ENCODE peak calls at places on chromosomes 2 and 18, in ten cellular contexts. T is fibroblast of mammary gland, I is bronchial epithelial cell, F is pancreas, M is cardiac muscle cell, S is AG04449, J is fibroblast of villous mesenchyme, D is AG04450, U is right lobe of liver, P is endothelial cell. K is an unnamed sample.

GRCh38 chr2:28567076-28567471 is 71.2 kb downstream of the PLB1 start:
- DNase-seq in S (no peak), U (peak), F (no peak), D (no peak), M (no peak), I (no peak), T (no peak), P (no peak), J (no peak), K (no peak)

GRCh38 chr2:195984951-195985726 is 83.5 kb downstream of the DNAH7 start:
- DNase-seq in I (no peak), D (no peak), F (no peak), P (no peak), S (no peak), U (no peak), T (peak), J (no peak), M (no peak), K (no peak)

GRCh38 chr2:239444626-239445625 is 44.1 kb upstream of the HDAC4 start:
- DNase-seq in S (no peak), I (peak), T (peak), M (no peak), P (no peak), F (no peak), J (peak), D (no peak), U (peak), K (peak)

GRCh38 chr2:237143676-237144440 is 58.2 kb downstream of the COPS8 start:
- DNase-seq in M (no peak), I (peak), P (no peak), D (no peak), J (peak), S (no peak), F (no peak), U (no peak), T (peak), K (no peak)

GRCh38 chr2:181788883-181789555 is 102.5 kb upstream of the ITPRID2 start:
- DNase-seq in M (no peak), T (no peak), P (no peak), S (no peak), F (no peak), U (no peak), I (peak), J (no peak), D (no peak), K (no peak)

GRCh38 chr2:85834456-85834855 is 54.3 kb downstream of the ST3GAL5 start:
- DNase-seq in U (no peak), D (no peak), J (no peak), M (no peak), S (no peak), F (no peak), I (no peak), P (no peak), T (peak), K (no peak)

GRCh38 chr18:76363451-76364120 is 131.5 kb downstream of the ZNF516 start:
- DNase-seq in M (no peak), T (peak), P (no peak), I (no peak), U (no peak), S (peak), F (no peak), J (peak), D (peak), K (no peak)

GRCh38 chr2:232196802-232197201 is 181.7 kb upstream of the ALPP start:
- DNase-seq in P (no peak), U (no peak), F (no peak), M (no peak), T (no peak), J (no peak), I (no peak), D (no peak), S (no peak), K (no peak)

GRCh38 chr2:121955313-121956211 is 200.1 kb downstream of the TSN start:
- DNase-seq in F (no peak), D (no peak), U (no peak), T (no peak), S (no peak), M (no peak), I (no peak), J (no peak), P (no peak), K (no peak)

GRCh38 chr2:64485961-64486360 is 32.0 kb downstream of the LGALSL start:
- DNase-seq in S (no peak), F (no peak), U (no peak), D (no peak), I (peak), M (no peak), T (peak), P (no peak), J (peak), K (no peak)

GRCh38 chr18:24009651-24010333 is 4.8 kb upstream of the TTC39C start:
- DNase-seq in M (no peak), I (no peak), J (no peak), T (no peak), D (no peak), F (no peak), P (no peak), S (no peak), U (no peak), K (no peak)

GRCh38 chr2:154710078-154710477 is 11.6 kb downstream of the KCNJ3 start:
- DNase-seq in M (no peak), F (no peak), P (no peak), T (no peak), D (no peak), J (no peak), U (no peak), S (no peak), I (no peak), K (no peak)

DNA sequence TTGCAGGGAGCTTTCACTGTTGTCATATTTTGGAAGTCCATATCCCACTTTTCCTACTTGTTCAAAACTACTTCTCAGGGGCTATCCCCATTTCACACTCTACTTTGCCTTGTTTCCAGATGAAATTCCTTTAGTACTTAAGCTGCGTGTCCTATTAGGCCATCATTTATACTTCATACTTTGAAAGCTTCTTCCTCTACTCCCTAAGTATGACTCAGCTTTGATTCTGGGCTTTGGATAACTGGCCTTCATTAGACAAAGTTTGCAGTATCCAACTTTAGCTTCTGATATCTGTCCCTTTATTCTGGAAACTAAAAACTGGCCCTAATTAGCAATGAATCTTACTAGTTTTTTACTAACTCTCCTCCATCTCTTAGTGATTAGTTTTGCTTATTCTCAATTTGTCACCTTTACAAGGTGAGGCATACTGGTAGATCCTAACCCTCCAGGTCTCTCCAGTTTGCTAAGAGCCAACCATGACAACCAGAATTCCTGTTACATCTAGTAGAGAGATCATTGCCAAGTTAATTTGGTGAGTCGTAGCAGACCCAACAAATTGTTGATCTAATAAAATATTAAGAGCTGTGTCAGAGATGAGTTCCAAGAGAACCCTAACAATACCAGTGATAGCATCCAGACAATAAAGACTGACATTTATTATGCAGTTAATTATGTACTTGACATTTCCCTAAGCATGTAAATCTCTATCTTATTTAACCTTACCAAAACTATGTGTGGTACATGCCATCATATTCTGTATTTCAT is 31.2 kb upstream of the ITGAV start:
- DNase-seq in S (no peak), F (no peak), I (peak), P (no peak), U (no peak), J (peak), T (peak), M (no peak), D (no peak), K (no peak)
- TF ChIP-seq CTCF in S (no peak), F (no peak), I (no peak), P (no peak), U (no peak), J (no peak), T (no peak), M (no peak), D (no peak), K (no peak)

DNA sequence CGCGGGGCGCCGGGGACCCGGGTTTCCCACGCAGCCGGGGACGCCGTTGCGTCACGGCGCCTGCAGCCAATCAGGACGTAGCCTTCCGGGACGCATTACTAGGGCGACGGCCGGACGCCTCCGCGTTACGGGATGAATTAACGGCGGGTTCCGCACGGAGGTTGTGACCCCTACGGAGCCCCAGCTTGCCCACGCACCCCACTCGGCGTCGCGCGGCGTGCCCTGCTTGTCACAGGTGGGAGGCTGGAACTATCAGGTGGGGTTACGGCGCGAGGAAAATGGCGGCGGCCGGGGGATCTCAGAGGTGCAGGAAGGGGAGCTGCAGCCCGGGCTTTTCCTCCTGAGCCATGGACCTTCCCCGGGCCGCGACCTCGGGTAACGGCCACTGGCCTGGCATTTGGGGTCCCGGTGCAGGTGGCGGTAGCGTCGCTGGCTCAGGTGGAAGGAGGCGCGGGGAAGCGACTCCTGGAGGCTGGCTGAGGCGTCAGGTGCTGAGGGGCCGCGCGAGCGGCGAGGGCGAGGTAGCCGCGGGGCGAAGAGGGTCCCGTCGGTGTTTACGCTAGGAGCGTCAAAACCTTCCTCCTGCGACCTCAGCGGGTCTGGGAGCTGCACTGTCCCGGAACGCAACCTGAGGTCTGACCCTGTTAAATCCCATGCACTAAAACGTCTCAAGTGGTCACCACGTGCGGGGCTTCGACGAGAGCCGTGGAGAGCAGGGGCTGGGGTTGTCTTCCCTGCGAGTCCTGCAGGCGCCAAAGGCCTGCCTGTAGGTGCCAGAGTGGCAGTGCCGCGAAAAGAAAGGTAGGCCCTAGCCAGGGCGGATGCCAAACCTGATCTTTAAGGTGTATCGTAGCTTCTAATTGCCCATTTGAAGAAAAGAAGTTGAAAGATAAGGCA is at the start of gene LCLAT1:
- DNase-seq in U (peak), J (peak), T (peak), D (no peak), S (no peak), P (peak), M (peak), I (peak), F (peak), K (peak)
- TF ChIP-seq CTCF in U (no peak), J (peak), T (no peak), D (peak), S (peak), P (no peak), M (no peak), I (peak), F (no peak), K (peak)

GRCh38 chr18:71849407-71849806 is 694.7 kb downstream of the CBLN2 start:
- DNase-seq in F (no peak), S (no peak), J (no peak), P (no peak), D (no peak), M (no peak), U (no peak), I (no peak), T (no peak), K (no peak)
- TF ChIP-seq CTCF in F (no peak), S (no peak), J (no peak), P (no peak), D (no peak), M (no peak), U (no peak), I (no peak), T (no peak), K (no peak)

DNA sequence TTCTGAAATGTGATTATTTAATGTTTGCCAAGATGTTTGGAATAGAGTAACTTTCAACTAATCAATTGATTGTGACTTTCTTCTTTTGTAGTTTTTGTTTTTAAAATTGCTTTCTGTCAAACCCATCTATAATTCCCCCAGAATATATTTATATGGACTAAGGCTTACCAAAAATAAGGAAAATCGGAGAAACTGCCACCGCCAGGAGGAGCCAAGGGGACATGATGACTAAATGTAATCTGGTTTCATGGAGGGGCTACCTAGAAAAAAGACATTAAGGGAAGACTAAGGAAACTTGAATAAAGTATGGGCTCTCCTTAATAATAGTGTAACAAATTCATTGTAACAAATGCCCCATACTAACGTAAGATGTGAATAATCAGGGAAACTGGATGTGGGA is 19.5 kb downstream of the BOLA3 start:
- DNase-seq in U (no peak), M (no peak), D (no peak), P (no peak), S (no peak), J (peak), F (no peak), T (peak), I (no peak), K (no peak)
- TF ChIP-seq CTCF in U (no peak), M (peak), D (peak), P (no peak), S (no peak), J (peak), F (no peak), T (peak), I (no peak), K (peak)

GRCh38 chr18:57970356-57971095 is 73.5 kb upstream of the NEDD4L start:
- DNase-seq in M (no peak), T (peak), F (no peak), I (no peak), J (no peak), D (no peak), P (peak), S (no peak), U (no peak), K (no peak)
- TF ChIP-seq CTCF in M (peak), T (peak), F (no peak), I (peak), J (peak), D (peak), P (peak), S (no peak), U (peak), K (peak)

GRCh38 chr2:176115883-176116813 is at the start of gene HOXD10:
- DNase-seq in I (no peak), S (no peak), U (no peak), P (peak), F (no peak), T (peak), D (no peak), J (peak), M (no peak), K (no peak)
- TF ChIP-seq CTCF in I (no peak), S (peak), U (no peak), P (peak), F (no peak), T (peak), D (no peak), J (no peak), M (no peak), K (no peak)

GRCh38 chr2:149099298-149099697 is 60.8 kb downstream of the LYPD6B start:
- DNase-seq in U (no peak), J (no peak), M (peak), F (no peak), S (no peak), P (no peak), D (no peak), T (no peak), I (no peak), K (no peak)
- TF ChIP-seq CTCF in U (no peak), J (no peak), M (no peak), F (no peak), S (peak), P (no peak), D (no peak), T (no peak), I (peak), K (no peak)

DNA sequence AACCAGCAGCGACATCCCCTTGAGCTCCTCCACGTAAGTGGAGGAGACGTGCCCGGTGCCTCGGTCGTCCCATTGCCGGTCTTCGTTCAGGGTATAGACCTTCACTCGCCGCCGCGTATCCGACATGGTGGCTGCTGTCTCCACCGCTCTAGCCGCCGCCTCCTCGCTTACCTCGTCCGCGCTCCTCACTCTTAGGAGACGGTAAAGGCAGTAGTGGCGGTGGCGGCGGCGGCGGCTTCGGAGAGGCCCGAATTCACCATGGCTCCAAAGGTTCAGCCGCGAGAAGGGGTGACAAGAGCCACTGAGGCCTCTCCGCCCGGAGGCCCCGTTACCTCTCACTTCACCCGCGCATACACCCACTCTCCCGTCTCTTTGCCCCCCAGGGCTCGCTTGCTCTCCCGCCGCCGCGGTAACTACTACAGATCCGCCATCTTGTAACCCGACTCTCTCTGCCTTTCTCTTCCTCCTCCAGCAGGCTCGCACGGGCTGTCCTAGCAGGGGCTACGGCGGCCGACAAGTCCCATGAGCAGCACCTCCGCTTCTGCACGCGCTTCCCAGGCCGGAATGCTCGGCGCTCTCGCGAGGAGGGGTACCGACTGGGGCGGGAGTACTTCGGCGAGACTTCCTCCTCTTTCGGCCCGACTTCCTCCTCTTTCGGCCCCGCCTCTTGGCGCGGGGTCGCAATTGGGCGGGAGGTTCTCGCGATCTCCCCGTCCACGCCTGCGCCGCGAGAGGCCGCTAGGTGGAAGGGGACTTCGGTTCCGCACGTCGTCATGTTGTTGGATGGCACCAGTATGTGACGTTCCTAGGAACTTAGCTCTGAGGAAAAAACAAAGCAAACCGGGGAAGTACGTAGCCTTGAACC is at the start of gene PPP4R3B:
- DNase-seq in J (peak), U (peak), I (peak), S (peak), T (peak), M (peak), D (peak), P (peak), F (peak), K (peak)
- TF ChIP-seq CTCF in J (peak), U (peak), I (peak), S (peak), T (peak), M (peak), D (peak), P (peak), F (peak), K (peak)

DNA sequence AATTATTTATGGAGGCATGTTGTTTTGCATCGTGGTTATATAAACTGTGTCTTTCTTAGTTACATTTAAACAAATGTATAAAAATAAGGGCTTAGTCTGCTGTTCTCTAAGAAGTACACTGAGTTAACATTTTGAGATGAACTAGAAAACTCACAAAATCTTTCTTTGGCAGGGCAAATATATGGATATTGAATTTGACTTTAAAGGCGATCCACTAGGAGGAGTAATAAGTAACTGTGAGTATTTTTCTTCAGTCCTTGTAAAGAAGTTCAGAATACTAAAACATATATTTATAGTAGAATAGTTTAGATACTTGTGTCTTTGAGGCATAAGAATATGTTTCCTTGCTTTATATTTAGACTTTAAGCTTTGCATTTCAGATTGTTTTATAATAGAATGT is 104.8 kb downstream of the MYO1B start:
- DNase-seq in P (no peak), J (no peak), D (no peak), I (no peak), M (no peak), T (no peak), S (no peak), F (no peak), U (no peak), K (no peak)
- TF ChIP-seq CTCF in P (no peak), J (no peak), D (peak), I (no peak), M (no peak), T (peak), S (no peak), F (no peak), U (no peak), K (peak)

K was measured in osteocyte.